ENCODE peak calls at places on chromosomes 11 and 22, in six cellular contexts. D is endodermal cell, X is iPS DF 6.9, T is RWPE1, G is GM23338, Q is GM23248. M is an unnamed sample.

GRCh38 chr22:42178910-42179495 is 48.4 kb upstream of the CYP2D6 start:
- DNase-seq in D (no peak), X (no peak), T (no peak), Q (peak), G (no peak), M (no peak)

GRCh38 chr22:41512421-41513194 is 31.7 kb downstream of the POLR3H start:
- DNase-seq in X (peak), Q (peak), D (peak), T (peak), G (peak), M (no peak)

GRCh38 chr22:38311331-38311635 is 6.0 kb downstream of the CSNK1E start:
- DNase-seq in G (no peak), T (no peak), X (no peak), Q (peak), D (no peak), M (no peak)

GRCh38 chr22:45540122-45540521 is 37.4 kb downstream of the FBLN1 start:
- DNase-seq in X (no peak), D (no peak), Q (no peak), T (no peak), G (no peak), M (no peak)

GRCh38 chr11:101428918-101429317 is 154.9 kb downstream of the TRPC6 start:
- DNase-seq in G (peak), D (peak), Q (peak), X (no peak), T (no peak), M (no peak)

GRCh38 chr11:2551131-2551530 is 106.3 kb downstream of the KCNQ1 start:
- DNase-seq in Q (no peak), T (no peak), D (peak), G (no peak), X (no peak), M (no peak)

GRCh38 chr11:20014067-20014402 is 146.2 kb downstream of the DBX1 start:
- DNase-seq in X (no peak), D (no peak), G (no peak), Q (no peak), T (no peak), M (no peak)

GRCh38 chr22:44256860-44257560 is 55.7 kb downstream of the SHISAL1 start:
- DNase-seq in D (peak), X (no peak), Q (no peak), G (no peak), T (no peak), M (no peak)

GRCh38 chr22:47200273-47201051 is 438.0 kb downstream of the TBC1D22A start:
- DNase-seq in G (no peak), X (no peak), T (no peak), D (peak), Q (peak), M (no peak)

GRCh38 chr22:46323126-46323525 is 12.4 kb upstream of the TRMU start:
- DNase-seq in Q (no peak), X (no peak), D (no peak), G (no peak), T (no peak), M (no peak)

GRCh38 chr11:2678396-2678795 is 21.4 kb downstream of the KCNQ1OT1 start:
- DNase-seq in T (no peak), D (no peak), Q (no peak), X (no peak), G (no peak), M (no peak)

GRCh38 chr22:24583972-24584790 is 8.7 kb downstream of the LRRC75B start:
- DNase-seq in G (peak), X (no peak), T (no peak), Q (no peak), D (peak), M (no peak)

GRCh38 chr11:26909429-26910009 is 84.4 kb upstream of the FIBIN start:
- DNase-seq in X (no peak), G (no peak), T (no peak), D (no peak), Q (no peak), M (no peak)

GRCh38 chr22:31206896-31207687 is 5.0 kb upstream of the LIMK2 start:
- DNase-seq in X (no peak), G (no peak), T (peak), Q (no peak), D (no peak), M (peak)

GRCh38 chr11:118691926-118692830 is 12.7 kb upstream of the TREH start:
- DNase-seq in G (no peak), T (peak), Q (peak), D (peak), X (no peak), M (peak)
- H3K27ac ChIP-seq in G (no peak), T (peak), Q (no peak), D (no peak), X (no peak), M (peak)

GRCh38 chr11:107927559-107927958 is 689 bp upstream of the RAB39A start:
- DNase-seq in T (no peak), D (no peak), G (no peak), Q (no peak), X (no peak), M (no peak)
- H3K27ac ChIP-seq in T (no peak), D (no peak), G (no peak), Q (no peak), X (no peak), M (no peak)

DNA sequence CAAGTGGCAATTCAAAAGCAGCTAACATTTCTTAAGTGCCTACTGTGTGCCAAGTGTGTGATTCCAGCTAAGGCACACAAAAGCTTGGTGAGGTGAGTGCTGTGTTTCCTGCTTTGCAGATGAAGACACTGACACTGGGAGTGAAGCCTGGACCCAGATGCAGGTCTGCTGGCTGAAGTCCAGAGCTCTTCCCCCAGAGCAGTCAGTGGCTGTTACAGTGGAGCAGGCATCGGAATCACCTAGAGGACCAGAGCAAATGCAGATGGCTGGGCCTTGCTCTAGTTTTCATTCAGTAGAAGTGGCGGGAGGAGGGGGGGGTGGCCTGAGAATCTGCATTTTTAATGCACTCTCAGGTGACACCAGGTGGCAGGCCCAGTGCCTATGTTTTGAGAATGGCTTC is 342.3 kb downstream of the CADM1 start:
- DNase-seq in D (no peak), G (no peak), T (no peak), X (no peak), Q (no peak), M (no peak)
- H3K27ac ChIP-seq in D (no peak), G (no peak), T (no peak), X (no peak), Q (no peak), M (no peak)

GRCh38 chr11:69121621-69122336 is 34.0 kb upstream of the SMIM38 start:
- DNase-seq in D (peak), X (no peak), G (no peak), Q (no peak), T (no peak), M (no peak)

GRCh38 chr11:69122642-69123431 is 32.9 kb upstream of the SMIM38 start:
- DNase-seq in G (peak), D (peak), X (peak), T (peak), Q (peak), M (peak)

GRCh38 chr11:69122337-69122641 is 33.4 kb upstream of the SMIM38 start:
- DNase-seq in G (peak), T (no peak), D (no peak), X (no peak), Q (no peak), M (no peak)

GRCh38 chr11:69120096-69120875 is 35.4 kb upstream of the SMIM38 start:
- DNase-seq in G (no peak), D (no peak), X (no peak), T (no peak), Q (no peak), M (no peak)

DNA sequence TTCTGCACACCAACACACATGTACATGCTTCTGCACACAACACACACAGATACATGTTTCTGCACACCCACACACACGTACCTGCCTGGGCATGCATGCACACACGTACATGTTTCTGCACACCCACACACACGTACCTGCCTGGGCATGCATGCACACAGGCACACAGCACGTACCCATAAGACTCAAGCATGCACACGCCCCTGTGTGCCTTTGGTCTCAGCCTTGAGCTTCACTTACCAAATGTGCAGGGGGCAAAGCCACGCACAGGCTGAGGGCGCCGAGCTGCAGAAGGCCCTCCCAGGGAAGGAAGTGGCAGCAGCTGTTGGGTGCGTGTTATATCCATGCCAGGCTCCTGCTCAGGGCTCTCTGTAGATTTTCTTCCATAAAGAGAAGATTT is 34.7 kb upstream of the SMIM38 start:
- DNase-seq in Q (no peak), G (no peak), X (no peak), T (no peak), D (no peak), M (no peak)
- H3K27ac ChIP-seq in Q (no peak), G (no peak), X (no peak), T (peak), D (no peak), M (no peak)

DNA sequence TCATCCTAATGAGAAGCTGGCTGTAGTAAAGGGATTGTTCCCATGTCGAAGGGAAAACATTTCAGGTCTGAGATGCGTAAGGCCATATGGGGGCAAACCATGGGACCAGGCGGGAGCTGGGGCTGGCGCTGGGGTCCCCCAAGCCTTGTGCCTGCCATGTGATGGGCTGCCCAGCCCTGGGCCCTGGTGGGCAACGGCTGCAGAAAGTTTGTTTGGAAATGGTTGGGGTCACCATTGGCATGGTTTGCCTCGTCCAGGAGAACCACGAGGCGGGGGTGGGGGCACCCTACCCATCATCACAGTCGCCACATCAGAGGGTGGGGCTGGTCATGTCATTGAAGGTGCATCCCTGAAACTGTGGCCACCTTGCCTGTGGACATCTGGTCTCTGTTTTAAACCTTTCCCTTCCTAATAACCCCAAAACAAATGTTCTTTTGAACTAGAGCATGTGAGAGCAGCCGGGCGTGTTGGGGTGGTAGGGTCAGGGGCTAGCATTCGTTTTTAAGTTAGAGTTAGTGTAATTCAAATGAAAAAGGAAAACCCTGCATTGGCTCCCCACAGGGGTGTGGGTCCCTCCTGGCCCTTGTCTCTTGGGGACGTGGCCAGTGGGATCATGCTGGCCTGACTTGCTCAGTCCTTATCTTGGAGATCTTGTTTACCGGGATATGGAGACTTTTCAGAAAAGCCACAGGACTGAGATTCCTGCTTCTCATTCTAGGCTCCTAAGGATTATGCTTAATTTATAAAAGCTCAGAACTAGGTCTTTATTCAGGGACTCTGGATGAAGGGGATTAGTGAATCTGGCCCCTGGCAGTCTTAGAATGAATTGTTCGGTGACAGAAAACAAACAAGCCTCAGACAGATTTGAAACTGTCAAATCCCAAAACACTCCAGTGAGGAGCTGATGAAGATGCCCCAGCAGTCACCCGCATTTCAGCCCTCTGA is 98.5 kb downstream of the CTTN start:
- DNase-seq in G (no peak), Q (no peak), T (no peak), X (no peak), D (no peak), M (no peak)
- H3K27ac ChIP-seq in G (no peak), Q (no peak), T (no peak), X (no peak), D (no peak), M (no peak)

GRCh38 chr11:12237381-12237784 is 127.0 kb downstream of the MICAL2 start:
- DNase-seq in D (no peak), X (no peak), G (no peak), T (no peak), Q (no peak), M (no peak)
- H3K27ac ChIP-seq in D (no peak), X (no peak), G (no peak), T (no peak), Q (peak), M (peak)

DNA sequence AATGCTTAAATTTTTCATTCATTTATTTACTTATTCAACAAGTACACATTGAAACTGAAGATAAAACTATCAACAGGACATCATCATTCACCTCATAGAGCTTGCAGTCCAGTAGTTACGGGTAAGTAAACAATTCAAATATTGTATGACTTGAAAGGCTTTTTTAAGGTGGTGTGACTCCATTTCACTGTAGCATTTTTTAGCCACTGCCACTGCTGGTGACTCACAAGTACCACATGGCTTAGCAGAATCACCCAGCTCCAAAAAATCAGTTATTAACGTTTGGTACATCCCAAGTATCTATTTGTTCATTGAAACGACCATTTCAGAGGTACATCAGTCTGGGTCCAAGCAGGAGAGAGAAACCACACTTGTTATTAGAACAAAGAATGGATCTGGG is 427.9 kb upstream of the DDI1 start:
- DNase-seq in G (no peak), X (no peak), T (no peak), Q (peak), D (no peak), M (no peak)
- H3K27ac ChIP-seq in G (no peak), X (no peak), T (no peak), Q (peak), D (no peak), M (peak)

GRCh38 chr11:72833792-72834501 is 19.7 kb downstream of the ATG16L2 start:
- DNase-seq in T (no peak), D (no peak), G (no peak), Q (no peak), X (no peak), M (no peak)

GRCh38 chr11:72832301-72833082 is 18.3 kb downstream of the ATG16L2 start:
- DNase-seq in T (no peak), Q (no peak), G (no peak), X (no peak), D (peak), M (no peak)

GRCh38 chr11:72834905-72835304 is 20.7 kb downstream of the ATG16L2 start:
- DNase-seq in Q (no peak), X (no peak), D (no peak), G (no peak), T (no peak), M (no peak)

GRCh38 chr11:72831521-72832300 is 17.5 kb downstream of the ATG16L2 start:
- DNase-seq in D (peak), Q (peak), X (peak), G (peak), T (peak), M (no peak)

DNA sequence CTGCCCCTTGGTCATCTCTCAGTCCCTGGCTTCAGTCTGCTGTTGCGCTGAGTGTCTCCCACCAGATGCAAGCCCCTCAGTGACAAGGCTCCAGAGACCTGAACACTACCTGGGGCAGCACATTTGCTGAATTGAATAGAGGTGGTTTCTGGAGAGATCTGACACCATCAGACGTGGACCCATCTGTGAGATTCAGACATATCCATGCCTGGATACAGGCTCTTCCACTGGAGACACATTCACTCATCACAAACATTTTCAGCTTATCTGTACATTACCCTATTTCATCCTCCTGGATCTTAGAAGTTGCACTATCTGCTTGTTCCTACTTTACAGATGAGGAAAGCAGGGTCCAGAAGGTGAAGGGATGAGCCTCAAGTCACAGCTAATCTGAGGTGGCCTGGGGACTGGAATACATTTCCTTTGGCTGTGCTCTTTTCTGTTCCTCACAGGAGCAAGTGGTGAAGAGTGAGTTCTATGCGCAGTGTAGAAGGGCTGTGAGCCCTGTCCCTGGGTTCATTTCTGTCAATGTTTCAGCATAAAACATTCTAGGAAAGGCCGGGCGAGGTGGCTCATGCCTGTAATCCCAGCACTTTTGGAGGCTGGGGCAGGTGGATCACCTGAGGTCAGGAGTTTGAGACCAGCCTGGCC is 19.0 kb downstream of the ATG16L2 start:
- DNase-seq in D (no peak), G (no peak), T (no peak), X (no peak), Q (no peak), M (no peak)
- H3K27ac ChIP-seq in D (no peak), G (no peak), T (peak), X (no peak), Q (no peak), M (no peak)

GRCh38 chr22:27714076-27714475 is 87.5 kb downstream of the MN1 start:
- DNase-seq in X (no peak), D (no peak), T (no peak), G (no peak), Q (no peak), M (no peak)

GRCh38 chr22:27716074-27716473 is 85.5 kb downstream of the MN1 start:
- DNase-seq in G (no peak), T (no peak), X (no peak), Q (no peak), D (no peak), M (no peak)

GRCh38 chr22:27711756-27712155 is 89.8 kb downstream of the MN1 start:
- DNase-seq in G (no peak), T (no peak), Q (no peak), X (no peak), D (no peak), M (no peak)

GRCh38 chr22:27717094-27717493 is 84.5 kb downstream of the MN1 start:
- DNase-seq in X (no peak), G (no peak), D (no peak), T (no peak), Q (no peak), M (no peak)

DNA sequence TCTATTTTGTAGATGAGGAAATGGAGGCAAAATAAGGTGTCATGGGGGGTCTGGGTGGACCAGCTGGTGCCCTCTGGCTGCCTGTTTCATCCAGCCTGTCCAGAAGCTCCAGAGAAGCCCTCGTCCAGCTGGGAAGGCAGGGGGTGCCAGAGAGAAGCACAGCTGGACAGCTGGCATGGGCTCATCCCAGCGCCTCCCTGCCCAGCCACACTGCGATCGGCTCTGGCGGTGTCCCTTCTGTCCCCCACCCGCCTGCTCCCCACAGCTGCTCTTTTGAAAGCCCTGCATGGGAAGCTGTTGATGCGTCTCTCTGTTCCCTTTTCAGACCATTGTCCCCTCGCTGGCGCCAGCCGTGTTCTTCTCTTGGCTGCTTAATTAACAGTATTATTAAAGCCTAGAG is 86.5 kb downstream of the MN1 start:
- DNase-seq in G (no peak), T (no peak), D (no peak), X (no peak), Q (no peak), M (no peak)
- H3K27ac ChIP-seq in G (peak), T (peak), D (peak), X (no peak), Q (no peak), M (no peak)

DNA sequence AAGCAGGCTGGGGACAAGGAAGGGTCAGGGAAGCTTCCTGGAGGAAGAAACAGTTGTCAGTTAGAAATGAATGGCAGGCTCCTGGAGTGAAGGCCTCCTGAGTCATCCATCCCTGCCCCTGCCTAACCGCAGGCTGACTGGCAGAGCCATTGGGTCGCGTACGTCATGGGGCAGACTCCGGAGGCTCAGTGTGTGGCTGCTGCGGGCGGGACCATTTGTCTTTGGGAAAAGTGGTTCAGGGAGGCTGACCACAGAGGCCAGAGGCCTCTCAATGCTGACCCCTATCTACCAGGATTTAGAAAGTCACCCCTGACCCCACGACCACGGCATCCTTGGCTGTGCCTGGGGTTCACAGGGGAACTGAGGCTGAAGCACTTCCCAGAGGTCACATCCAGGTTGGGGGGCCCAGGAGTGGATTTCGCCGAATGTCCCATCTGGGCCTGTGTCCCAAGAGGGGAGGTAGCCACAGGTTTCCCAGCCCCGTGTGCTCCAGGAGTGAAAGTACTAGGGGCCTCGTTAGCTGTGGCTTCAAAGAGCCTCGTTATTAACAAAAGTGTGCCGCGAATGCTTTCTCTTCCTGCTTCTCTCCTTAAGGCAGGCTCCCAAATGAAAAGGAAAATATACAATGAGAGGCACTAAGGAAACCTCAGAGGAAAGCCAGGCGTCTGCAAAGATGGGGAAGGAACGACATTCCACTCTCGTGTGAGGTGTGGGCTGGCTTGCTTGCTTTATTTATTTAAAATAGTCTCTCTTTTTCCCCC is 58.9 kb downstream of the FLRT1 start:
- DNase-seq in Q (peak), X (no peak), D (peak), T (peak), G (no peak), M (peak)
- H3K27ac ChIP-seq in Q (no peak), X (no peak), D (no peak), T (peak), G (no peak), M (no peak)